ENCODE peak calls at places on chromosomes 16 and 17, in ten cellular contexts. X is omental fat pad; W is RWPE1; Y is AG10803; G is suprapubic skin; E is A549; U is body of pancreas; N is lung; Z is CD4-positive, alpha-beta T cell; I is heart left ventricle. L is an unnamed sample.

GRCh38 chr17:21157586-21158370 is 31.0 kb downstream of the DHRS7B start:
- DNase-seq in G (no peak), Y (no peak), X (no peak), E (no peak), I (no peak), N (no peak), W (no peak), Z (no peak), U (no peak), L (no peak)

GRCh38 chr17:20302191-20302917 is 165.0 kb downstream of the LGALS9B start:
- DNase-seq in U (no peak), Y (peak; percentile 28), G (no peak), E (no peak), W (no peak), N (no peak), I (no peak), Z (no peak), X (no peak), L (no peak)

GRCh38 chr16:56931253-56931768 is 631 bp upstream of the HERPUD1 start:
- DNase-seq in I (no peak), Z (no peak), U (no peak), X (no peak), W (no peak), E (no peak), Y (no peak), G (no peak), N (no peak), L (peak; percentile 80)

GRCh38 chr16:49280022-49280741 is 1.5 kb downstream of the CBLN1 start:
- DNase-seq in N (no peak), W (no peak), U (peak; percentile 57), I (no peak), X (no peak), Z (no peak), E (no peak), G (no peak), Y (no peak), L (peak; percentile 21)

GRCh38 chr17:75573540-75573957 is 14.1 kb upstream of the MYO15B start:
- DNase-seq in Z (no peak), Y (no peak), W (no peak), G (peak; percentile 59), X (no peak), I (no peak), E (no peak), N (no peak), U (no peak), L (no peak)

GRCh38 chr16:4936991-4937781 is at the start of gene PPL:
- DNase-seq in E (peak; percentile 73), U (peak; percentile 98), X (no peak), Y (no peak), N (peak; percentile 91), Z (no peak), I (peak; percentile 61), W (peak; percentile 83), G (no peak), L (peak; percentile 83)

GRCh38 chr16:8928467-8928957 is 35.2 kb downstream of the USP7 start:
- DNase-seq in U (peak; percentile 12), N (no peak), E (no peak), Z (no peak), I (no peak), W (no peak), X (no peak), G (no peak), Y (peak; percentile 21), L (peak; percentile 34)

GRCh38 chr17:75404223-75404738 is 1.2 kb downstream of the GRB2 start:
- DNase-seq in X (no peak), W (peak; percentile 74), N (peak; percentile 65), Z (no peak), I (peak; percentile 61), E (peak; percentile 86), Y (peak; percentile 79), U (peak; percentile 70), G (peak; percentile 70), L (peak; percentile 47)

GRCh38 chr17:1413281-1413791 is 13.3 kb upstream of the YWHAE start:
- DNase-seq in Z (no peak), U (peak; percentile 89), N (peak; percentile 77), E (peak; percentile 55), G (no peak), X (no peak), Y (peak; percentile 66), I (peak; percentile 82), W (peak; percentile 57), L (no peak)

DNA sequence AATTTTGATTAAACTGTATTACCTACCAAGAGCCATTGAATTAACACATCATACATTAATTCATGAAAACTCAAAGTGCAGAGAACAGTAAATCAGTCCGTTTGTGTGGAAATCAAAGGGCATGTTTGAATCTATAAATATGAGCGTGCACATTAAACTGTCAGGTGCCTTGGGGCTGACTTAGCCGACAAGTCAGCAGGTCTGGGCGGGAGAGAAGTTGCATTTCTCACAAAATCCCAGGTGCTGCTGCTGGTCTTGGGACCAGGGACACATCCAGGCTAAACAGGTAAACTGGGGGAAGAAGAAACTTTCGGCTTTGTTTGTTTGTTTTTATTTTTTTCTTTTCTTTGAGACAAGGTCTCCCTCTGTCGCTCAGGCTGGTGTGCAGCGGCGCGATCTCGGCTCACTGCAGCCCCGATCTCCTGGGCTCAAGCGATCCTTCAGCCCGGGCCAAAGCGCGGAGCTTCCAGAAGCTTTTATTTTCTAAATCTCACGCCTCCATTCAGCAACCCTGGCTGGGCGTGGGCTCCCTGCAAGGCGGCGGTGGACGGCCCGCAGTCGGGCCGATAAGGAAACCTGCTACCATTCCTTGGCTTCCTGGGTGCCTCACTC is 213.9 kb downstream of the MRTFB start:
- DNase-seq in Y (peak; percentile 67), U (peak; percentile 72), X (no peak), G (no peak), E (peak; percentile 82), I (no peak), Z (no peak), N (no peak), W (peak; percentile 53), L (peak; percentile 40)
- TF ChIP-seq CTCF in Y (peak; percentile 45), U (peak; percentile 25), X (no peak), G (peak; percentile 24), E (peak; percentile 50), I (peak; percentile 8), Z (peak; percentile 14), N (no peak), W (peak; percentile 52), L (peak; percentile 71)

GRCh38 chr16:64088838-64089237 is 1033.0 kb downstream of the CDH11 start:
- DNase-seq in X (no peak), E (no peak), G (no peak), Y (no peak), W (no peak), Z (no peak), N (no peak), U (no peak), I (no peak), L (no peak)

GRCh38 chr16:64090327-64090726 is 1031.5 kb downstream of the CDH11 start:
- DNase-seq in G (no peak), U (no peak), W (no peak), I (no peak), Y (no peak), E (no peak), Z (no peak), X (no peak), N (no peak), L (no peak)

GRCh38 chr16:64085291-64085690 is 1036.6 kb downstream of the CDH11 start:
- DNase-seq in N (no peak), X (no peak), Y (no peak), E (no peak), Z (no peak), G (no peak), U (no peak), I (no peak), W (no peak), L (no peak)

GRCh38 chr16:64092284-64092683 is 1029.6 kb downstream of the CDH11 start:
- DNase-seq in N (no peak), W (peak; percentile 15), Y (peak; percentile 77), U (no peak), Z (no peak), G (no peak), I (no peak), E (peak; percentile 0), X (no peak), L (no peak)

DNA sequence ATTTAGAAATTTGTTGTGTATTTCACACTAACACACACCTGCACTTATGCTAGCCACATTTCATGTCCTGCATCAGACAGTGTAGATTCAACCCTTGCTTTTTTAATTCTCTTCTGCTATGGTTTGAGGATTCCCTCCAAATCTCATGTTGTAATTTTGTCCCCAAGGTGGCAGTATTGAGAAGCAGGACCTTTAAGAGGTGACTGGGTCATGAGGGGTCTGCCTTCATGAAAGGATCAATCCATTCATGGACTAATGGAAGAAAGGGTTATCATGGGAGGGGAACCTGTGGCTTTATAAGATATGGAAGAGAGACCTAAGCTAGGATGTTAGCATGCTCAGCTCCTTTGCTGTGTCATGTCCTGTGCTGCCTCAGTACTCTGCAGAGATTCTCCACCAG is 1032.2 kb downstream of the CDH11 start:
- DNase-seq in I (no peak), G (no peak), X (no peak), W (no peak), U (no peak), E (peak; percentile 11), Y (peak; percentile 25), Z (no peak), N (no peak), L (no peak)
- TF ChIP-seq CTCF in I (peak; percentile 57), G (no peak), X (no peak), W (peak; percentile 41), U (peak; percentile 38), E (peak; percentile 16), Y (peak; percentile 66), Z (no peak), N (peak; percentile 10), L (no peak)

GRCh38 chr17:64773836-64774761 is 112.0 kb upstream of the SMURF2 start:
- DNase-seq in G (peak; percentile 67), W (peak; percentile 72), U (peak; percentile 91), N (peak; percentile 85), E (peak; percentile 85), X (no peak), Z (no peak), Y (peak; percentile 50), I (no peak), L (peak; percentile 53)
- TF ChIP-seq CTCF in G (no peak), W (no peak), U (no peak), N (no peak), E (peak; percentile 73), X (no peak), Z (no peak), Y (peak; percentile 51), I (no peak), L (no peak)

GRCh38 chr16:30395155-30395991 is at the start of gene ZNF48:
- DNase-seq in Z (peak; percentile 45), N (peak; percentile 82), I (peak; percentile 89), Y (peak; percentile 93), X (no peak), U (peak; percentile 93), E (peak; percentile 88), G (peak; percentile 87), W (peak; percentile 38), L (peak; percentile 81)
- TF ChIP-seq CTCF in Z (no peak), N (peak; percentile 20), I (no peak), Y (peak; percentile 8), X (no peak), U (peak; percentile 65), E (peak; percentile 65), G (no peak), W (peak; percentile 76), L (peak; percentile 62)